ENCODE peak calls at places on chromosomes 16 and 17, in four cellular contexts. B, E, G and Z are unnamed samples.

GRCh38 chr17:42803074-42803883 is 4.6 kb downstream of the CNTD1 start:
- DNase-seq in B (no peak), E (no peak), G (no peak), Z (no peak)

GRCh38 chr16:4465977-4466779 is 8.2 kb downstream of the NMRAL1 start:
- DNase-seq in B (peak), E (no peak), G (peak), Z (no peak)

GRCh38 chr17:75267403-75268232 is 3.4 kb downstream of the MIF4GD start:
- DNase-seq in B (no peak), E (no peak), G (peak), Z (no peak)

GRCh38 chr17:2157081-2157480 is 102.2 kb downstream of the HIC1 start:
- DNase-seq in B (no peak), E (no peak), G (no peak), Z (no peak)

GRCh38 chr17:50110591-50111349 is 15.6 kb downstream of the PDK2 start:
- DNase-seq in B (peak), E (no peak), G (peak), Z (peak)

GRCh38 chr17:1005361-1005946 is 8.5 kb downstream of the TIMM22 start:
- DNase-seq in B (peak), E (no peak), G (no peak), Z (peak)

GRCh38 chr17:58308173-58308984 is 20.2 kb downstream of the TSPOAP1 start:
- DNase-seq in B (peak), E (peak), G (no peak), Z (peak)

GRCh38 chr16:16019488-16019887 is 70.1 kb downstream of the ABCC1 start:
- DNase-seq in B (no peak), E (no peak), G (no peak), Z (peak)